ENCODE peak calls at places on chromosomes 5 and 9, in six cellular contexts. One of them, this sample, is unnamed.

GRCh38 chr9:4842213-4842612 is 49.5 kb downstream of the RCL1 start:
- DNase-seq in activated naive CD4-positive, alpha-beta T cell treated with anti-CD3 and anti-CD28 coated beads, Interleukin-2, amount 10 ng/mL, durations not matched to agents 7 days and 5 days: no peak
- DNase-seq in iris pigment epithelial cell: no peak
- DNase-seq in hypothalamus: no peak
- DNase-seq in endothelial cell: no peak
- DNase-seq in left cardiac atrium: no peak
- DNase-seq in this sample: no peak

GRCh38 chr9:131094622-131095021 is 1.7 kb upstream of the AIF1L start:
- DNase-seq in activated naive CD4-positive, alpha-beta T cell treated with anti-CD3 and anti-CD28 coated beads, Interleukin-2, amount 10 ng/mL, durations not matched to agents 7 days and 5 days: no peak
- DNase-seq in iris pigment epithelial cell: peak
- DNase-seq in hypothalamus: no peak
- DNase-seq in endothelial cell: no peak
- DNase-seq in left cardiac atrium: peak
- DNase-seq in this sample: no peak

GRCh38 chr5:133924221-133924920 is 44.1 kb downstream of the C5orf15 start:
- DNase-seq in activated naive CD4-positive, alpha-beta T cell treated with anti-CD3 and anti-CD28 coated beads, Interleukin-2, amount 10 ng/mL, durations not matched to agents 7 days and 5 days: no peak
- DNase-seq in iris pigment epithelial cell: no peak
- DNase-seq in hypothalamus: peak
- DNase-seq in endothelial cell: no peak
- DNase-seq in left cardiac atrium: no peak
- DNase-seq in this sample: no peak

GRCh38 chr5:59358497-59358896 is 535.0 kb downstream of the PDE4D start:
- DNase-seq in activated naive CD4-positive, alpha-beta T cell treated with anti-CD3 and anti-CD28 coated beads, Interleukin-2, amount 10 ng/mL, durations not matched to agents 7 days and 5 days: no peak
- DNase-seq in iris pigment epithelial cell: peak
- DNase-seq in hypothalamus: no peak
- DNase-seq in endothelial cell: no peak
- DNase-seq in left cardiac atrium: peak
- DNase-seq in this sample: peak

GRCh38 chr9:122193651-122194050 is 33.9 kb downstream of the MORN5 start:
- DNase-seq in activated naive CD4-positive, alpha-beta T cell treated with anti-CD3 and anti-CD28 coated beads, Interleukin-2, amount 10 ng/mL, durations not matched to agents 7 days and 5 days: no peak
- DNase-seq in iris pigment epithelial cell: no peak
- DNase-seq in hypothalamus: no peak
- DNase-seq in endothelial cell: no peak
- DNase-seq in left cardiac atrium: no peak
- DNase-seq in this sample: no peak

GRCh38 chr5:156420665-156421064 is 93.7 kb downstream of the SGCD start:
- DNase-seq in activated naive CD4-positive, alpha-beta T cell treated with anti-CD3 and anti-CD28 coated beads, Interleukin-2, amount 10 ng/mL, durations not matched to agents 7 days and 5 days: no peak
- DNase-seq in iris pigment epithelial cell: no peak
- DNase-seq in hypothalamus: no peak
- DNase-seq in endothelial cell: no peak
- DNase-seq in left cardiac atrium: no peak
- DNase-seq in this sample: no peak

GRCh38 chr5:159010611-159011497 is 88.9 kb downstream of the EBF1 start:
- DNase-seq in activated naive CD4-positive, alpha-beta T cell treated with anti-CD3 and anti-CD28 coated beads, Interleukin-2, amount 10 ng/mL, durations not matched to agents 7 days and 5 days: no peak
- DNase-seq in iris pigment epithelial cell: peak
- DNase-seq in hypothalamus: no peak
- DNase-seq in endothelial cell: peak
- DNase-seq in left cardiac atrium: peak
- DNase-seq in this sample: no peak

GRCh38 chr9:18707078-18707477 is 233.1 kb downstream of the ADAMTSL1 start:
- DNase-seq in activated naive CD4-positive, alpha-beta T cell treated with anti-CD3 and anti-CD28 coated beads, Interleukin-2, amount 10 ng/mL, durations not matched to agents 7 days and 5 days: no peak
- DNase-seq in iris pigment epithelial cell: peak
- DNase-seq in hypothalamus: no peak
- DNase-seq in endothelial cell: no peak
- DNase-seq in left cardiac atrium: no peak
- DNase-seq in this sample: no peak

GRCh38 chr5:133113331-133114061 is 61.7 kb downstream of the HSPA4 start:
- DNase-seq in activated naive CD4-positive, alpha-beta T cell treated with anti-CD3 and anti-CD28 coated beads, Interleukin-2, amount 10 ng/mL, durations not matched to agents 7 days and 5 days: no peak
- DNase-seq in iris pigment epithelial cell: peak
- DNase-seq in hypothalamus: peak
- DNase-seq in endothelial cell: no peak
- DNase-seq in left cardiac atrium: no peak
- DNase-seq in this sample: no peak

GRCh38 chr5:30749971-30750370 is 443.5 kb upstream of the CDH6 start:
- DNase-seq in activated naive CD4-positive, alpha-beta T cell treated with anti-CD3 and anti-CD28 coated beads, Interleukin-2, amount 10 ng/mL, durations not matched to agents 7 days and 5 days: no peak
- DNase-seq in iris pigment epithelial cell: peak
- DNase-seq in hypothalamus: no peak
- DNase-seq in endothelial cell: no peak
- DNase-seq in left cardiac atrium: no peak
- DNase-seq in this sample: no peak

GRCh38 chr9:36803951-36804350 is 230.1 kb downstream of the PAX5 start:
- DNase-seq in activated naive CD4-positive, alpha-beta T cell treated with anti-CD3 and anti-CD28 coated beads, Interleukin-2, amount 10 ng/mL, durations not matched to agents 7 days and 5 days: no peak
- DNase-seq in iris pigment epithelial cell: no peak
- DNase-seq in hypothalamus: no peak
- DNase-seq in endothelial cell: no peak
- DNase-seq in left cardiac atrium: no peak
- DNase-seq in this sample: no peak

GRCh38 chr5:136590581-136590980 is 225.2 kb upstream of the TRPC7 start:
- DNase-seq in activated naive CD4-positive, alpha-beta T cell treated with anti-CD3 and anti-CD28 coated beads, Interleukin-2, amount 10 ng/mL, durations not matched to agents 7 days and 5 days: no peak
- DNase-seq in iris pigment epithelial cell: no peak
- DNase-seq in hypothalamus: no peak
- DNase-seq in endothelial cell: no peak
- DNase-seq in left cardiac atrium: no peak
- DNase-seq in this sample: no peak

GRCh38 chr5:95761771-95762680 is 30.9 kb downstream of the RHOBTB3 start:
- DNase-seq in activated naive CD4-positive, alpha-beta T cell treated with anti-CD3 and anti-CD28 coated beads, Interleukin-2, amount 10 ng/mL, durations not matched to agents 7 days and 5 days: no peak
- DNase-seq in iris pigment epithelial cell: peak
- DNase-seq in hypothalamus: no peak
- DNase-seq in endothelial cell: no peak
- DNase-seq in left cardiac atrium: no peak
- DNase-seq in this sample: no peak

GRCh38 chr9:100426194-100426531 is 780 bp upstream of the MSANTD3 start:
- DNase-seq in activated naive CD4-positive, alpha-beta T cell treated with anti-CD3 and anti-CD28 coated beads, Interleukin-2, amount 10 ng/mL, durations not matched to agents 7 days and 5 days: no peak
- DNase-seq in iris pigment epithelial cell: peak
- DNase-seq in hypothalamus: no peak
- DNase-seq in endothelial cell: no peak
- DNase-seq in left cardiac atrium: no peak
- DNase-seq in this sample: no peak

GRCh38 chr5:106691701-106692100 is 979.0 kb downstream of the EFNA5 start:
- DNase-seq in activated naive CD4-positive, alpha-beta T cell treated with anti-CD3 and anti-CD28 coated beads, Interleukin-2, amount 10 ng/mL, durations not matched to agents 7 days and 5 days: no peak
- DNase-seq in iris pigment epithelial cell: peak
- DNase-seq in hypothalamus: no peak
- DNase-seq in endothelial cell: no peak
- DNase-seq in left cardiac atrium: no peak
- DNase-seq in this sample: no peak

GRCh38 chr9:136588663-136589464 is 43.0 kb upstream of the NOTCH1 start:
- DNase-seq in activated naive CD4-positive, alpha-beta T cell treated with anti-CD3 and anti-CD28 coated beads, Interleukin-2, amount 10 ng/mL, durations not matched to agents 7 days and 5 days: no peak
- DNase-seq in iris pigment epithelial cell: no peak
- DNase-seq in hypothalamus: no peak
- DNase-seq in endothelial cell: peak
- DNase-seq in left cardiac atrium: no peak
- DNase-seq in this sample: no peak

GRCh38 chr5:89300426-89300970 is 417.5 kb upstream of the MEF2C start:
- DNase-seq in activated naive CD4-positive, alpha-beta T cell treated with anti-CD3 and anti-CD28 coated beads, Interleukin-2, amount 10 ng/mL, durations not matched to agents 7 days and 5 days: no peak
- DNase-seq in iris pigment epithelial cell: no peak
- DNase-seq in hypothalamus: no peak
- DNase-seq in endothelial cell: no peak
- DNase-seq in left cardiac atrium: no peak
- DNase-seq in this sample: no peak

GRCh38 chr5:176368726-176369125 is 3.4 kb downstream of the ARL10 start:
- DNase-seq in activated naive CD4-positive, alpha-beta T cell treated with anti-CD3 and anti-CD28 coated beads, Interleukin-2, amount 10 ng/mL, durations not matched to agents 7 days and 5 days: no peak
- DNase-seq in iris pigment epithelial cell: no peak
- DNase-seq in hypothalamus: no peak
- DNase-seq in endothelial cell: no peak
- DNase-seq in left cardiac atrium: no peak
- DNase-seq in this sample: no peak

GRCh38 chr5:169064093-169064492 is 236.8 kb downstream of the SLIT3 start:
- DNase-seq in activated naive CD4-positive, alpha-beta T cell treated with anti-CD3 and anti-CD28 coated beads, Interleukin-2, amount 10 ng/mL, durations not matched to agents 7 days and 5 days: no peak
- DNase-seq in iris pigment epithelial cell: no peak
- DNase-seq in hypothalamus: no peak
- DNase-seq in endothelial cell: no peak
- DNase-seq in left cardiac atrium: peak
- DNase-seq in this sample: no peak

GRCh38 chr5:174324680-174325079 is 279.2 kb downstream of the NSG2 start:
- DNase-seq in activated naive CD4-positive, alpha-beta T cell treated with anti-CD3 and anti-CD28 coated beads, Interleukin-2, amount 10 ng/mL, durations not matched to agents 7 days and 5 days: no peak
- DNase-seq in iris pigment epithelial cell: peak
- DNase-seq in hypothalamus: no peak
- DNase-seq in endothelial cell: no peak
- DNase-seq in left cardiac atrium: no peak
- DNase-seq in this sample: no peak

GRCh38 chr9:98797491-98797890 is 1.1 kb upstream of the ANKS6 start:
- DNase-seq in activated naive CD4-positive, alpha-beta T cell treated with anti-CD3 and anti-CD28 coated beads, Interleukin-2, amount 10 ng/mL, durations not matched to agents 7 days and 5 days: no peak
- DNase-seq in iris pigment epithelial cell: no peak
- DNase-seq in hypothalamus: no peak
- DNase-seq in endothelial cell: no peak
- DNase-seq in left cardiac atrium: no peak
- DNase-seq in this sample: no peak

This sample was measured in WTC11.